ENCODE peak calls at places on chromosomes 2 and 18, in seven cellular contexts. N is AG20443; C is neural crest cell; W is activated CD4-positive, alpha-beta T cell treated with anti-CD3 and anti-CD28 coated beads, Interleukin-2, amount 10 ng/mL, durations not matched to agents 7 days and 5 days; A is cerebellum; H is activated T-helper 2 cell treated with anti-CD3 and anti-CD28 coated beads, Interferon-gamma antibody, Interleukin-2, Interleukin-4, amounts not matched to agents 10 μg/mL and 5 μg/mL and 100 μg/mL, durations not matched to agents 14 hours and 24 hours and 36 hours; Z is H54. S is an unnamed sample.

GRCh38 chr18:67618061-67618460 is 101.5 kb upstream of the DSEL start:
- DNase-seq in H (no peak), A (no peak), Z (no peak), W (no peak), N (no peak), C (no peak), S (no peak)

GRCh38 chr2:180328795-180329422 is 321.8 kb upstream of the CWC22 start:
- DNase-seq in W (no peak), A (no peak), H (no peak), Z (no peak), C (no peak), N (no peak), S (no peak)

GRCh38 chr2:158189526-158189925 is 87.8 kb downstream of the UPP2 start:
- DNase-seq in C (no peak), A (no peak), W (no peak), Z (no peak), H (no peak), N (no peak), S (no peak)

GRCh38 chr2:176085861-176086771 is 2.4 kb upstream of the EVX2 start:
- DNase-seq in N (peak), C (no peak), Z (no peak), A (no peak), W (no peak), H (no peak), S (no peak)

GRCh38 chr18:57644540-57644939 is 22.9 kb upstream of the NARS1 start:
- DNase-seq in W (no peak), Z (no peak), A (no peak), H (no peak), C (no peak), N (no peak), S (no peak)

GRCh38 chr2:1559589-1560175 is 146.4 kb downstream of the TPO start:
- DNase-seq in N (no peak), W (no peak), H (no peak), Z (no peak), A (no peak), C (no peak), S (no peak)

GRCh38 chr2:102356381-102356712 is 751 bp downstream of the IL18R1 start:
- DNase-seq in W (no peak), Z (no peak), N (no peak), C (no peak), A (no peak), H (no peak), S (no peak)

GRCh38 chr2:98847853-98848252 is 88.2 kb downstream of the CRACDL start:
- DNase-seq in W (no peak), N (peak), A (no peak), C (no peak), Z (no peak), H (no peak), S (no peak)

GRCh38 chr2:120780402-120780801 is 44.7 kb downstream of the GLI2 start:
- DNase-seq in H (no peak), W (no peak), C (no peak), A (no peak), N (no peak), Z (no peak), S (no peak)

GRCh38 chr2:47688561-47688960 is 94.4 kb upstream of the MSH6 start:
- DNase-seq in N (no peak), H (no peak), W (no peak), C (no peak), Z (no peak), A (peak), S (no peak)

GRCh38 chr2:191311-192190 is 72.3 kb downstream of the SH3YL1 start:
- DNase-seq in H (no peak), Z (no peak), N (no peak), W (no peak), A (no peak), C (no peak), S (no peak)

GRCh38 chr2:160583162-160583522 is 89.5 kb upstream of the RBMS1 start:
- DNase-seq in A (no peak), Z (no peak), C (no peak), H (no peak), W (no peak), N (peak), S (no peak)

GRCh38 chr2:218893349-218894167 is 12.9 kb downstream of the WNT10A start:
- DNase-seq in W (no peak), C (no peak), H (no peak), A (no peak), Z (no peak), N (peak), S (no peak)

GRCh38 chr2:215138466-215138865 is at the start of gene ABCA12:
- DNase-seq in W (no peak), H (no peak), A (no peak), N (no peak), C (no peak), Z (no peak), S (no peak)

GRCh38 chr2:3483986-3484960 is 35.1 kb downstream of the ADI1 start:
- DNase-seq in A (no peak), W (no peak), N (no peak), C (no peak), H (no peak), Z (no peak), S (no peak)

GRCh38 chr2:189402932-189403331 is 38.3 kb upstream of the WDR75 start:
- DNase-seq in C (no peak), H (no peak), Z (no peak), N (peak), W (no peak), A (no peak), S (no peak)

GRCh38 chr18:47260138-47260923 is 8.9 kb upstream of the SKOR2 start:
- DNase-seq in H (no peak), A (no peak), N (peak), Z (no peak), W (peak), C (peak), S (peak)

GRCh38 chr2:16665746-16666452 is at the start of gene CYRIA:
- DNase-seq in N (peak), W (peak), A (peak), C (peak), H (peak), Z (peak), S (peak)

GRCh38 chr2:66301073-66301766 is 133.7 kb upstream of the MEIS1 start:
- DNase-seq in C (no peak), N (peak), W (no peak), Z (no peak), H (no peak), A (no peak), S (no peak)

GRCh38 chr2:219388127-219388844 is 574 bp upstream of the DNPEP start:
- DNase-seq in C (peak), A (peak), W (peak), N (peak), H (peak), Z (peak), S (peak)

GRCh38 chr2:44810892-44811530 is 130.5 kb upstream of the SIX3 start:
- DNase-seq in W (no peak), A (no peak), N (no peak), Z (no peak), H (no peak), C (no peak), S (no peak)

GRCh38 chr2:172440795-172441194 is 13.4 kb downstream of the ITGA6 start:
- DNase-seq in Z (no peak), N (no peak), C (no peak), A (no peak), H (no peak), W (peak), S (no peak)

GRCh38 chr2:12585784-12586183 is 131.0 kb upstream of the TRIB2 start:
- DNase-seq in Z (no peak), N (no peak), W (no peak), H (no peak), C (no peak), A (no peak), S (no peak)

GRCh38 chr2:12861344-12861942 is 144.7 kb downstream of the TRIB2 start:
- DNase-seq in C (no peak), H (peak), N (peak), W (peak), A (no peak), Z (peak), S (no peak)

GRCh38 chr2:110877031-110877827 is 144.9 kb downstream of the ACOXL start:
- DNase-seq in Z (no peak), C (no peak), A (no peak), H (no peak), W (no peak), N (no peak), S (no peak)

GRCh38 chr2:6492573-6492972 is 373.1 kb downstream of the CMPK2 start:
- DNase-seq in A (no peak), N (no peak), Z (no peak), W (no peak), H (no peak), C (no peak), S (no peak)

GRCh38 chr2:46315103-46315890 is 18.1 kb downstream of the EPAS1 start:
- DNase-seq in W (no peak), N (peak), H (no peak), C (no peak), Z (peak), A (no peak), S (no peak)

GRCh38 chr2:121284424-121285076 is 452 bp downstream of the TFCP2L1 start:
- DNase-seq in W (no peak), N (peak), C (no peak), Z (no peak), H (no peak), A (no peak), S (peak)

GRCh38 chr2:201932511-201932910 is 101.1 kb upstream of the FZD7 start:
- DNase-seq in W (no peak), N (peak), Z (no peak), H (no peak), A (no peak), C (no peak), S (no peak)

GRCh38 chr2:66390811-66391210 is 44.1 kb upstream of the MEIS1 start:
- DNase-seq in A (no peak), C (no peak), N (no peak), Z (no peak), H (no peak), W (no peak), S (no peak)

GRCh38 chr2:18117592-18117991 is 239.1 kb downstream of the KCNS3 start:
- DNase-seq in N (peak), W (peak), Z (peak), H (no peak), A (no peak), C (peak), S (no peak)

GRCh38 chr2:44548221-44549098 is 186.7 kb downstream of the CAMKMT start:
- DNase-seq in A (no peak), H (no peak), C (no peak), Z (no peak), N (no peak), W (no peak), S (no peak)

GRCh38 chr2:226589043-226589442 is 210.6 kb downstream of the IRS1 start:
- DNase-seq in W (no peak), C (no peak), A (no peak), H (no peak), Z (no peak), N (no peak), S (no peak)

GRCh38 chr2:237752761-237753165 is 45.8 kb upstream of the RBM44 start:
- DNase-seq in W (no peak), A (no peak), Z (no peak), H (no peak), N (no peak), C (no peak), S (no peak)

GRCh38 chr2:3738454-3738853 is 35.1 kb downstream of the DCDC2C start:
- DNase-seq in A (no peak), N (no peak), H (no peak), Z (peak), C (peak), W (peak), S (no peak)

GRCh38 chr2:233546774-233547173 is 19.8 kb downstream of the USP40 start:
- DNase-seq in Z (no peak), A (peak), C (no peak), W (no peak), N (no peak), H (no peak), S (no peak)

GRCh38 chr2:173354073-173354600 is 535 bp upstream of the CDCA7 start:
- DNase-seq in C (no peak), W (peak), Z (no peak), H (no peak), N (peak), A (no peak), S (no peak)

GRCh38 chr18:76977108-76977621 is 154.8 kb downstream of the ZNF236 start:
- DNase-seq in H (peak), N (no peak), C (no peak), A (no peak), Z (no peak), W (no peak), S (no peak)